ENCODE peak calls at places on chromosome 16, in six cellular contexts. One of them, this sample, is unnamed.

GRCh38 chr16:21166561-21166961 is 8.1 kb downstream of the LDAF1 start:
- DNase-seq in T-cell: no peak
- DNase-seq in NCI-H524 treated with DMSO at 0.1 percent for 48 hours: no peak
- DNase-seq in RCC 7860: peak
- DNase-seq in iris pigment epithelial cell: peak
- DNase-seq in stimulated activated CD8-positive, alpha-beta memory T cell treated with anti-CD3 and anti-CD28 coated beads, Interleukin-15, amount 100 ng/mL, for 24 hours: no peak
- DNase-seq in this sample: no peak

GRCh38 chr16:22001591-22001990 is 675 bp upstream of the PDZD9 start:
- DNase-seq in T-cell: no peak
- DNase-seq in NCI-H524 treated with DMSO at 0.1 percent for 48 hours: no peak
- DNase-seq in RCC 7860: no peak
- DNase-seq in iris pigment epithelial cell: peak
- DNase-seq in stimulated activated CD8-positive, alpha-beta memory T cell treated with anti-CD3 and anti-CD28 coated beads, Interleukin-15, amount 100 ng/mL, for 24 hours: no peak
- DNase-seq in this sample: peak

GRCh38 chr16:15404792-15405191 is 9.2 kb downstream of the MPV17L start:
- DNase-seq in T-cell: no peak
- DNase-seq in NCI-H524 treated with DMSO at 0.1 percent for 48 hours: no peak
- DNase-seq in RCC 7860: no peak
- DNase-seq in iris pigment epithelial cell: peak
- DNase-seq in stimulated activated CD8-positive, alpha-beta memory T cell treated with anti-CD3 and anti-CD28 coated beads, Interleukin-15, amount 100 ng/mL, for 24 hours: no peak
- DNase-seq in this sample: no peak

GRCh38 chr16:70601576-70602575 is 44.5 kb upstream of the IL34 start:
- DNase-seq in T-cell: no peak
- DNase-seq in NCI-H524 treated with DMSO at 0.1 percent for 48 hours: no peak
- DNase-seq in RCC 7860: no peak
- DNase-seq in iris pigment epithelial cell: peak
- DNase-seq in stimulated activated CD8-positive, alpha-beta memory T cell treated with anti-CD3 and anti-CD28 coated beads, Interleukin-15, amount 100 ng/mL, for 24 hours: no peak
- DNase-seq in this sample: no peak

GRCh38 chr16:4052801-4053662 is 63.2 kb downstream of the ADCY9 start:
- DNase-seq in T-cell: no peak
- DNase-seq in NCI-H524 treated with DMSO at 0.1 percent for 48 hours: peak
- DNase-seq in RCC 7860: no peak
- DNase-seq in iris pigment epithelial cell: peak
- DNase-seq in stimulated activated CD8-positive, alpha-beta memory T cell treated with anti-CD3 and anti-CD28 coated beads, Interleukin-15, amount 100 ng/mL, for 24 hours: no peak
- DNase-seq in this sample: peak

GRCh38 chr16:30786115-30786935 is 680 bp downstream of the ZNF629 start:
- DNase-seq in T-cell: no peak
- DNase-seq in NCI-H524 treated with DMSO at 0.1 percent for 48 hours: no peak
- DNase-seq in RCC 7860: peak
- DNase-seq in iris pigment epithelial cell: peak
- DNase-seq in stimulated activated CD8-positive, alpha-beta memory T cell treated with anti-CD3 and anti-CD28 coated beads, Interleukin-15, amount 100 ng/mL, for 24 hours: no peak
- DNase-seq in this sample: peak

GRCh38 chr16:49528035-49528434 is 154.4 kb downstream of the C16orf78 start:
- DNase-seq in T-cell: no peak
- DNase-seq in NCI-H524 treated with DMSO at 0.1 percent for 48 hours: no peak
- DNase-seq in RCC 7860: no peak
- DNase-seq in iris pigment epithelial cell: peak
- DNase-seq in stimulated activated CD8-positive, alpha-beta memory T cell treated with anti-CD3 and anti-CD28 coated beads, Interleukin-15, amount 100 ng/mL, for 24 hours: no peak
- DNase-seq in this sample: no peak

GRCh38 chr16:51440096-51440495 is 289.0 kb upstream of the SALL1 start:
- DNase-seq in T-cell: no peak
- DNase-seq in NCI-H524 treated with DMSO at 0.1 percent for 48 hours: no peak
- DNase-seq in RCC 7860: no peak
- DNase-seq in iris pigment epithelial cell: no peak
- DNase-seq in stimulated activated CD8-positive, alpha-beta memory T cell treated with anti-CD3 and anti-CD28 coated beads, Interleukin-15, amount 100 ng/mL, for 24 hours: no peak
- DNase-seq in this sample: peak

GRCh38 chr16:73054732-73055481 is 7.0 kb upstream of the ZFHX3 start:
- DNase-seq in T-cell: no peak
- DNase-seq in NCI-H524 treated with DMSO at 0.1 percent for 48 hours: no peak
- DNase-seq in RCC 7860: peak
- DNase-seq in iris pigment epithelial cell: peak
- DNase-seq in stimulated activated CD8-positive, alpha-beta memory T cell treated with anti-CD3 and anti-CD28 coated beads, Interleukin-15, amount 100 ng/mL, for 24 hours: no peak
- DNase-seq in this sample: peak

GRCh38 chr16:47578033-47578432 is 116.9 kb downstream of the PHKB start:
- DNase-seq in T-cell: no peak
- DNase-seq in NCI-H524 treated with DMSO at 0.1 percent for 48 hours: no peak
- DNase-seq in RCC 7860: no peak
- DNase-seq in iris pigment epithelial cell: no peak
- DNase-seq in stimulated activated CD8-positive, alpha-beta memory T cell treated with anti-CD3 and anti-CD28 coated beads, Interleukin-15, amount 100 ng/mL, for 24 hours: no peak
- DNase-seq in this sample: no peak

GRCh38 chr16:56600398-56600999 is 7.9 kb upstream of the MT2A start:
- DNase-seq in T-cell: no peak
- DNase-seq in NCI-H524 treated with DMSO at 0.1 percent for 48 hours: no peak
- DNase-seq in RCC 7860: peak
- DNase-seq in iris pigment epithelial cell: peak
- DNase-seq in stimulated activated CD8-positive, alpha-beta memory T cell treated with anti-CD3 and anti-CD28 coated beads, Interleukin-15, amount 100 ng/mL, for 24 hours: no peak
- DNase-seq in this sample: peak

GRCh38 chr16:50696575-50697420 is 3.4 kb downstream of the NOD2 start:
- DNase-seq in T-cell: peak
- DNase-seq in NCI-H524 treated with DMSO at 0.1 percent for 48 hours: no peak
- DNase-seq in RCC 7860: peak
- DNase-seq in iris pigment epithelial cell: peak
- DNase-seq in stimulated activated CD8-positive, alpha-beta memory T cell treated with anti-CD3 and anti-CD28 coated beads, Interleukin-15, amount 100 ng/mL, for 24 hours: no peak
- DNase-seq in this sample: peak